ENCODE peak calls at places on chromosomes 2 and 18, in seven cellular contexts. M is neural crest cell; L is effector memory CD8-positive, alpha-beta T cell; X is adipocyte; V is SHP77 treated with DMSO at 0.1 percent for 48 hours; A is GM20000; W is GM12865. H is an unnamed sample.
A peak's percentile ranks its signal among the peaks of the same experiment; 100 is the strongest.

GRCh38 chr2:109351164-109351756 is 222.3 kb downstream of the SH3RF3 start:
- DNase-seq in M (no peak), L (no peak), X (peak; percentile 51), W (no peak), A (no peak), V (no peak), H (peak; percentile 81)

GRCh38 chr18:68662779-68663178 is 52.1 kb downstream of the TMX3 start:
- DNase-seq in X (peak; percentile 34), A (no peak), L (no peak), M (no peak), W (no peak), V (no peak), H (peak; percentile 71)

GRCh38 chr2:197870137-197870536 is 65.7 kb downstream of the PLCL1 start:
- DNase-seq in W (no peak), X (no peak), L (no peak), A (no peak), V (no peak), M (no peak), H (no peak)

GRCh38 chr2:43184339-43184895 is 42.0 kb downstream of the ZFP36L2 start:
- DNase-seq in W (no peak), V (no peak), M (no peak), L (no peak), X (peak; percentile 43), A (no peak), H (peak; percentile 55)

GRCh38 chr2:119744335-119744939 is 15.3 kb upstream of the PTPN4 start:
- DNase-seq in W (no peak), A (no peak), X (peak; percentile 22), L (no peak), V (peak; percentile 25), M (no peak), H (peak; percentile 15)

GRCh38 chr18:41870191-41870590 is 84.8 kb upstream of the PIK3C3 start:
- DNase-seq in X (no peak), W (no peak), L (no peak), M (no peak), A (no peak), V (no peak), H (no peak)

GRCh38 chr2:205934443-205934842 is 151.5 kb downstream of the INO80D start:
- DNase-seq in X (no peak), V (no peak), M (no peak), W (no peak), L (no peak), A (no peak), H (peak; percentile 11)

GRCh38 chr2:85393836-85394235 is 16.3 kb downstream of the CAPG start:
- DNase-seq in L (no peak), V (no peak), X (no peak), W (no peak), A (no peak), M (no peak), H (peak; percentile 45)

GRCh38 chr2:113768770-113769169 is 12.3 kb upstream of the SLC35F5 start:
- DNase-seq in A (no peak), V (no peak), W (no peak), X (no peak), M (no peak), L (no peak), H (peak; percentile 58)

GRCh38 chr2:234245945-234246344 is 195.4 kb downstream of the SPP2 start:
- DNase-seq in W (no peak), L (no peak), X (peak; percentile 82), V (no peak), M (no peak), A (no peak), H (peak; percentile 87)

GRCh38 chr2:67389286-67389685 is 7.8 kb upstream of the ETAA1 start:
- DNase-seq in V (no peak), W (no peak), M (no peak), X (peak; percentile 76), L (no peak), A (no peak), H (peak; percentile 88)

GRCh38 chr2:144156736-144157645 is 362.9 kb downstream of the ZEB2 start:
- DNase-seq in W (peak; percentile 8), X (no peak), M (no peak), V (no peak), A (no peak), L (no peak), H (peak; percentile 29)

GRCh38 chr2:28390857-28391563 is 1.6 kb upstream of the FOSL2 start:
- DNase-seq in A (no peak), L (no peak), W (no peak), V (no peak), X (peak; percentile 88), M (peak; percentile 34), H (peak; percentile 91)

GRCh38 chr2:56185101-56185581 is 1.4 kb downstream of the CCDC85A start:
- DNase-seq in L (no peak), X (peak; percentile 77), M (no peak), A (no peak), W (no peak), V (peak; percentile 48), H (peak; percentile 56)

GRCh38 chr2:121648206-121648605 is 1.1 kb downstream of the CLASP1 start:
- DNase-seq in M (no peak), A (peak; percentile 26), V (no peak), W (peak; percentile 54), L (no peak), X (peak; percentile 64), H (peak; percentile 44)

GRCh38 chr2:220191031-220191430 is 563.6 kb downstream of the SLC4A3 start:
- DNase-seq in X (peak; percentile 10), L (no peak), W (no peak), V (no peak), M (no peak), A (no peak), H (peak; percentile 33)

GRCh38 chr2:101751875-101752619 is 54.5 kb downstream of the MAP4K4 start:
- DNase-seq in A (peak; percentile 53), W (peak; percentile 64), X (no peak), V (no peak), M (no peak), L (no peak), H (peak; percentile 41)

GRCh38 chr2:120262761-120263428 is 10.2 kb downstream of the RALB start:
- DNase-seq in M (no peak), W (no peak), V (no peak), A (no peak), L (no peak), X (peak; percentile 73), H (peak; percentile 37)

GRCh38 chr2:234535359-234535758 is 38.5 kb upstream of the ARL4C start:
- DNase-seq in X (no peak), A (no peak), V (no peak), W (no peak), L (no peak), M (no peak), H (no peak)

GRCh38 chr2:71934320-71934593 is 213.4 kb downstream of the CYP26B1 start:
- DNase-seq in M (no peak), V (no peak), X (no peak), L (no peak), W (no peak), A (no peak), H (no peak)

GRCh38 chr18:54269924-54270844 is 867 bp downstream of the POLI start:
- DNase-seq in V (no peak), W (peak; percentile 91), M (no peak), L (peak; percentile 42), A (peak; percentile 34), X (peak; percentile 54), H (peak; percentile 60)

GRCh38 chr2:239824051-239824694 is 201.0 kb downstream of the NDUFA10 start:
- DNase-seq in L (no peak), V (no peak), W (peak; percentile 51), A (no peak), X (no peak), M (no peak), H (no peak)

GRCh38 chr2:146982393-146982846 is 862.4 kb upstream of the ACVR2A start:
- DNase-seq in M (no peak), W (no peak), V (no peak), L (no peak), A (no peak), X (peak; percentile 83), H (peak; percentile 18)

GRCh38 chr2:102826904-102827303 is 65.1 kb downstream of the TMEM182 start:
- DNase-seq in A (no peak), X (peak; percentile 65), M (no peak), L (no peak), W (no peak), V (peak; percentile 70), H (peak; percentile 27)

GRCh38 chr2:223264541-223265171 is 212.7 kb downstream of the KCNE4 start:
- DNase-seq in V (no peak), X (no peak), W (peak; percentile 7), M (no peak), A (no peak), L (no peak), H (no peak)

GRCh38 chr2:61993422-61994024 is 88.0 kb downstream of the COMMD1 start:
- DNase-seq in X (peak; percentile 70), V (peak; percentile 48), W (peak; percentile 75), A (peak; percentile 51), M (no peak), L (peak; percentile 2), H (peak; percentile 64)

GRCh38 chr18:24727685-24728084 is 267.2 kb downstream of the HRH4 start:
- DNase-seq in V (no peak), X (no peak), W (no peak), A (no peak), L (no peak), M (no peak), H (no peak)

H was measured in EH.